ENCODE peak calls at places on chromosomes 4 and X, in four cellular contexts. One of them, this sample, is unnamed.

GRCh38 chrX:108732630-108733321 is 3.6 kb downstream of the IRS4 start:
- DNase-seq in progenitor cell of endocrine pancreas: peak; percentile 17
- DNase-seq in choroid plexus epithelial cell: no peak
- DNase-seq in SK-MEL-5: no peak
- DNase-seq in this sample: no peak

GRCh38 chrX:13330446-13330845 is 10.6 kb upstream of the ATXN3L start:
- DNase-seq in choroid plexus epithelial cell: no peak
- DNase-seq in progenitor cell of endocrine pancreas: no peak
- DNase-seq in SK-MEL-5: no peak
- DNase-seq in this sample: no peak

GRCh38 chr4:11720292-11720691 is 291.6 kb upstream of the HS3ST1 start:
- DNase-seq in SK-MEL-5: peak; percentile 51
- DNase-seq in progenitor cell of endocrine pancreas: no peak
- DNase-seq in choroid plexus epithelial cell: peak; percentile 74
- DNase-seq in this sample: peak; percentile 63

GRCh38 chr4:2565533-2565932 is 29.1 kb downstream of the FAM193A start:
- DNase-seq in progenitor cell of endocrine pancreas: no peak
- DNase-seq in choroid plexus epithelial cell: no peak
- DNase-seq in SK-MEL-5: no peak
- DNase-seq in this sample: no peak

GRCh38 chrX:134948333-134949241 is 42.2 kb upstream of the SMIM10 start:
- DNase-seq in progenitor cell of endocrine pancreas: no peak
- DNase-seq in choroid plexus epithelial cell: peak; percentile 89
- DNase-seq in SK-MEL-5: peak; percentile 52
- DNase-seq in this sample: peak; percentile 21

GRCh38 chr4:1012031-1012739 is 759 bp downstream of the FGFRL1 start:
- DNase-seq in progenitor cell of endocrine pancreas: no peak
- DNase-seq in SK-MEL-5: no peak
- DNase-seq in choroid plexus epithelial cell: peak; percentile 36
- DNase-seq in this sample: peak; percentile 82

GRCh38 chr4:1130318-1131186 is 17.2 kb upstream of the RNF212 start:
- DNase-seq in choroid plexus epithelial cell: peak; percentile 89
- DNase-seq in progenitor cell of endocrine pancreas: peak; percentile 55
- DNase-seq in SK-MEL-5: peak; percentile 76
- DNase-seq in this sample: peak; percentile 82

GRCh38 chr4:32140636-32141035 is 1420.5 kb downstream of the PCDH7 start:
- DNase-seq in SK-MEL-5: peak; percentile 48
- DNase-seq in progenitor cell of endocrine pancreas: no peak
- DNase-seq in choroid plexus epithelial cell: peak; percentile 94
- DNase-seq in this sample: peak; percentile 95

GRCh38 chrX:150688911-150689451 is 4.2 kb upstream of the MTMR1 start:
- DNase-seq in SK-MEL-5: no peak
- DNase-seq in choroid plexus epithelial cell: peak; percentile 96
- DNase-seq in progenitor cell of endocrine pancreas: no peak
- DNase-seq in this sample: peak; percentile 91

GRCh38 chr4:141659539-141659938 is 23.2 kb downstream of the IL15 start:
- DNase-seq in progenitor cell of endocrine pancreas: no peak
- DNase-seq in SK-MEL-5: no peak
- DNase-seq in choroid plexus epithelial cell: peak; percentile 34
- DNase-seq in this sample: no peak

GRCh38 chr4:53552711-53553110 is 38.6 kb downstream of the LNX1 start:
- DNase-seq in choroid plexus epithelial cell: no peak
- DNase-seq in progenitor cell of endocrine pancreas: no peak
- DNase-seq in SK-MEL-5: no peak
- DNase-seq in this sample: no peak

GRCh38 chr4:84932462-84932861 is 34.0 kb downstream of the WDFY3 start:
- DNase-seq in progenitor cell of endocrine pancreas: no peak
- DNase-seq in choroid plexus epithelial cell: no peak
- DNase-seq in SK-MEL-5: no peak
- DNase-seq in this sample: no peak

GRCh38 chr4:152316969-152317368 is 218.9 kb downstream of the FBXW7 start:
- DNase-seq in SK-MEL-5: no peak
- DNase-seq in choroid plexus epithelial cell: peak; percentile 46
- DNase-seq in progenitor cell of endocrine pancreas: no peak
- DNase-seq in this sample: no peak

GRCh38 chr4:1080961-1081688 is 32.2 kb downstream of the RNF212 start:
- DNase-seq in progenitor cell of endocrine pancreas: no peak
- DNase-seq in choroid plexus epithelial cell: no peak
- DNase-seq in SK-MEL-5: no peak
- DNase-seq in this sample: peak; percentile 64

GRCh38 chr4:181674315-181674714 is 568.9 kb upstream of the TENM3 start:
- DNase-seq in choroid plexus epithelial cell: peak; percentile 82
- DNase-seq in progenitor cell of endocrine pancreas: no peak
- DNase-seq in SK-MEL-5: no peak
- DNase-seq in this sample: no peak

GRCh38 chr4:38583102-38583501 is 80.9 kb upstream of the KLF3 start:
- DNase-seq in choroid plexus epithelial cell: peak; percentile 72
- DNase-seq in progenitor cell of endocrine pancreas: no peak
- DNase-seq in SK-MEL-5: no peak
- DNase-seq in this sample: no peak

GRCh38 chr4:153061971-153062370 is 125.8 kb downstream of the FHDC1 start:
- DNase-seq in SK-MEL-5: no peak
- DNase-seq in progenitor cell of endocrine pancreas: no peak
- DNase-seq in choroid plexus epithelial cell: no peak
- DNase-seq in this sample: no peak